ENCODE peak calls at places on chromosomes 7 and 10, in four cellular contexts. One of them, this sample, is unnamed.

GRCh38 chr7:836429-836828 is 4.2 kb downstream of the SUN1 start:
- DNase-seq in GM23338: peak; percentile 37
- DNase-seq in neural progenitor cell: peak; percentile 48
- DNase-seq in GM23248: peak; percentile 75
- DNase-seq in this sample: peak; percentile 65

GRCh38 chr10:56222237-56222636 is 138.8 kb downstream of the ZWINT start:
- DNase-seq in GM23338: peak; percentile 42
- DNase-seq in neural progenitor cell: no peak
- DNase-seq in GM23248: no peak
- DNase-seq in this sample: no peak

GRCh38 chr10:127210936-127211335 is 14.5 kb upstream of the INSYN2A start:
- DNase-seq in GM23248: no peak
- DNase-seq in GM23338: no peak
- DNase-seq in neural progenitor cell: no peak
- DNase-seq in this sample: no peak

GRCh38 chr10:58956926-58957325 is 219.5 kb upstream of the PHYHIPL start:
- DNase-seq in neural progenitor cell: no peak
- DNase-seq in GM23338: no peak
- DNase-seq in GM23248: peak; percentile 49
- DNase-seq in this sample: no peak

GRCh38 chr10:104339469-104340098 is 1.3 kb upstream of the ITPRIP start:
- DNase-seq in GM23338: no peak
- DNase-seq in neural progenitor cell: no peak
- DNase-seq in GM23248: peak; percentile 89
- DNase-seq in this sample: no peak

GRCh38 chr7:101453617-101454016 is 90.9 kb downstream of the COL26A1 start:
- DNase-seq in neural progenitor cell: no peak
- DNase-seq in GM23338: no peak
- DNase-seq in GM23248: no peak
- DNase-seq in this sample: peak; percentile 6

GRCh38 chr10:122112625-122113160 is 123.7 kb downstream of the TACC2 start:
- DNase-seq in GM23338: peak; percentile 86
- DNase-seq in neural progenitor cell: peak; percentile 93
- DNase-seq in GM23248: peak; percentile 98
- DNase-seq in this sample: peak; percentile 93

GRCh38 chr10:50310560-50311174 is 59.4 kb upstream of the ASAH2 start:
- DNase-seq in GM23338: peak; percentile 76
- DNase-seq in neural progenitor cell: peak; percentile 37
- DNase-seq in GM23248: no peak
- DNase-seq in this sample: peak; percentile 33

GRCh38 chr10:100978121-100978895 is 9.0 kb downstream of the MRPL43 start:
- DNase-seq in GM23338: no peak
- DNase-seq in GM23248: no peak
- DNase-seq in neural progenitor cell: no peak
- DNase-seq in this sample: no peak

GRCh38 chr7:157609932-157610640 is 273.3 kb downstream of the DNAJB6 start:
- DNase-seq in neural progenitor cell: no peak
- DNase-seq in GM23248: no peak
- DNase-seq in GM23338: no peak
- DNase-seq in this sample: no peak

GRCh38 chr7:121406-121805 is 71.0 kb upstream of the FAM20C start:
- DNase-seq in GM23248: no peak
- DNase-seq in neural progenitor cell: no peak
- DNase-seq in GM23338: peak; percentile 74
- DNase-seq in this sample: no peak

GRCh38 chr7:40516376-40516775 is 381.6 kb downstream of the SUGCT start:
- DNase-seq in GM23338: no peak
- DNase-seq in GM23248: peak; percentile 63
- DNase-seq in neural progenitor cell: no peak
- DNase-seq in this sample: no peak

GRCh38 chr7:43584200-43584586 is 1.3 kb downstream of the STK17A start:
- DNase-seq in neural progenitor cell: peak; percentile 22
- DNase-seq in GM23248: peak; percentile 88
- DNase-seq in GM23338: no peak
- DNase-seq in this sample: no peak

GRCh38 chr7:88169717-88170320 is 50.0 kb downstream of the SRI start:
- DNase-seq in GM23338: peak; percentile 34
- DNase-seq in GM23248: peak; percentile 42
- DNase-seq in neural progenitor cell: peak; percentile 5
- DNase-seq in this sample: peak; percentile 15

GRCh38 chr10:59362991-59363390 is 642 bp upstream of the FAM13C start:
- DNase-seq in GM23248: peak; percentile 77
- DNase-seq in neural progenitor cell: peak; percentile 85
- DNase-seq in GM23338: peak; percentile 81
- DNase-seq in this sample: peak; percentile 68

GRCh38 chr7:38321515-38321944 is 48.1 kb upstream of the TARP start:
- DNase-seq in neural progenitor cell: no peak
- DNase-seq in GM23338: no peak
- DNase-seq in GM23248: peak; percentile 96
- DNase-seq in this sample: no peak

GRCh38 chr10:6493521-6494451 is 86.3 kb downstream of the PRKCQ start:
- DNase-seq in neural progenitor cell: no peak
- DNase-seq in GM23248: peak; percentile 48
- DNase-seq in GM23338: no peak
- DNase-seq in this sample: no peak

GRCh38 chr10:3471927-3472704 is 299.5 kb upstream of the PITRM1 start:
- DNase-seq in GM23248: peak; percentile 53
- DNase-seq in neural progenitor cell: peak; percentile 83
- DNase-seq in GM23338: peak; percentile 36
- DNase-seq in this sample: no peak

GRCh38 chr7:47889723-47890122 is 58.5 kb downstream of the PKD1L1 start:
- DNase-seq in GM23248: no peak
- DNase-seq in GM23338: no peak
- DNase-seq in neural progenitor cell: no peak
- DNase-seq in this sample: no peak

GRCh38 chr10:6048281-6049030 is 13.7 kb downstream of the IL2RA start:
- DNase-seq in neural progenitor cell: no peak
- DNase-seq in GM23338: no peak
- DNase-seq in GM23248: no peak
- DNase-seq in this sample: no peak

GRCh38 chr7:117444646-117445045 is 17.4 kb upstream of the ASZ1 start:
- DNase-seq in GM23338: no peak
- DNase-seq in neural progenitor cell: no peak
- DNase-seq in GM23248: no peak
- DNase-seq in this sample: no peak

GRCh38 chr7:87100326-87100725 is 40.9 kb upstream of the ELAPOR2 start:
- DNase-seq in GM23338: no peak
- DNase-seq in neural progenitor cell: no peak
- DNase-seq in GM23248: peak; percentile 9
- DNase-seq in this sample: no peak

GRCh38 chr10:102230861-102231356 is 4.8 kb downstream of the ELOVL3 start:
- DNase-seq in neural progenitor cell: peak; percentile 87
- DNase-seq in GM23248: peak; percentile 59
- DNase-seq in GM23338: peak; percentile 87
- DNase-seq in this sample: peak; percentile 74

GRCh38 chr7:107594961-107595737 is 15.1 kb downstream of the BCAP29 start:
- DNase-seq in GM23248: peak; percentile 96
- DNase-seq in neural progenitor cell: no peak
- DNase-seq in GM23338: no peak
- DNase-seq in this sample: no peak

DNA sequence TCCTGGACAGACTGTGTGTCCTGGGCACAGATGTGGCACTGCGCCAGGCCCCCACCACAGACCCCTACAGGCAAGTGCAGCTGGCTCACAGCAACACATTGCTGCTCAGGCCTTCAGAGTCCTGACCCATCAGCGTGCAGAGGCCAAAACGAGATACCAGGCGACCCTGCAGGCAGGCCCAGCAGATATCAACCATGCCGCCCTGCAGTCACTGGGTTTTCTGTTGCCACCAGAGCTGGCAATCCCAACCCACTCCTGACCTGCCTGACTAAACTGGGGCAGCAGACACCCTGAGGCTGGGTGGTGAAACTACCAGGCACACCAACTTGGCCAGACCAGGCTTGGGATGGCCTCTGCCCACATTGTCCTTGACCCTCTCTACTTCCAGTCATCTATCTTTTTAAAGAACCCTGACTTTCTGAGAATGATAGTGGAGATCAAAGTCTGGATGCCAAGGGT is 20.3 kb downstream of the ZCCHC24 start:
- DNase-seq in GM23338: no peak
- DNase-seq in GM23248: no peak
- DNase-seq in neural progenitor cell: no peak
- DNase-seq in this sample: peak; percentile 69
- TF ChIP-seq EZH2phosphoT487 in GM23338: no peak
- TF ChIP-seq EZH2phosphoT487 in GM23248: no peak
- TF ChIP-seq EZH2phosphoT487 in neural progenitor cell: no peak
- TF ChIP-seq EZH2phosphoT487 in this sample: no peak

GRCh38 chr10:23345861-23346260 is 1.3 kb upstream of the C10orf67 start:
- DNase-seq in GM23248: peak; percentile 86
- DNase-seq in neural progenitor cell: no peak
- DNase-seq in GM23338: no peak
- DNase-seq in this sample: no peak
- TF ChIP-seq EZH2phosphoT487 in GM23248: no peak
- TF ChIP-seq EZH2phosphoT487 in neural progenitor cell: no peak
- TF ChIP-seq EZH2phosphoT487 in GM23338: no peak
- TF ChIP-seq EZH2phosphoT487 in this sample: no peak

DNA sequence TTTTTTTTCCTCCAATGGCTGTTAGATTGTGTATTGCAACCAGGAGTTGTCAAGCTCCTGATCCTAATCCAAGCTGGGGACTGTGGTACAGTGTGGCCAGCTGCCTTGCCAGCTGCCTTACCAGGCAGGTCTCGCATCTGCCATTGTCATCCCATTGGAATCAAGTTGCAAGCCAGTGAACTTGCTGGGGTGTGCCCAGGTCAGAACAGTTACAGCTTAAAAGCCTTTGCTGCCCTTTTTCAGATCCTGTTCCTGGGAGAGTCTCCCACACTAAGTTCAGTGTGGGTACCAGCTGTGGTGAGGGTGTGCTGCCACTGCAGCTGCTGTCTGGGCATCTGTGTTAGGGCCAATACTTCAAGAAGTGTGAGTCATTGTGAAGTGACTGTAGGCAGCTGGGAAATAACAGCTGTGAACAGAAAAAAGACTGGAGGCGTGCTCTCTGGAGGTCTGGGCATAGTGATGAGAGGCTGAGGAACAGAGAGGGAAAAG is 72.8 kb downstream of the CCNY start:
- DNase-seq in neural progenitor cell: no peak
- DNase-seq in GM23338: no peak
- DNase-seq in GM23248: peak; percentile 92
- DNase-seq in this sample: peak; percentile 58
- TF ChIP-seq EZH2phosphoT487 in neural progenitor cell: no peak
- TF ChIP-seq EZH2phosphoT487 in GM23338: no peak
- TF ChIP-seq EZH2phosphoT487 in GM23248: no peak
- TF ChIP-seq EZH2phosphoT487 in this sample: no peak

GRCh38 chr10:63866747-63867140 is 345.5 kb downstream of the REEP3 start:
- DNase-seq in neural progenitor cell: peak; percentile 11
- DNase-seq in GM23338: peak; percentile 26
- DNase-seq in GM23248: peak; percentile 49
- DNase-seq in this sample: peak; percentile 37
- TF ChIP-seq EZH2phosphoT487 in neural progenitor cell: no peak
- TF ChIP-seq EZH2phosphoT487 in GM23338: no peak
- TF ChIP-seq EZH2phosphoT487 in GM23248: no peak
- TF ChIP-seq EZH2phosphoT487 in this sample: no peak

This sample was measured in SK-N-SH.